ENCODE peak calls at places on chromosomes 4 and X, in seven cellular contexts. F is AG10803, X is T-cell, Y is occipital lobe, L is HTR-8/SVneo, V is pancreas, W is kidney tubule cell. P is an unnamed sample.

GRCh38 chr4:123478859-123479345 is 82.3 kb downstream of the SPRY1 start:
- DNase-seq in L (peak; percentile 56), V (peak; percentile 29), F (peak; percentile 72), X (no peak), Y (no peak), W (peak; percentile 88), P (peak; percentile 67)

GRCh38 chr4:162836773-162837172 is 329.9 kb downstream of the NAF1 start:
- DNase-seq in X (no peak), V (no peak), L (no peak), F (no peak), Y (peak; percentile 46), W (no peak), P (no peak)

GRCh38 chr4:51925307-51925706 is 82.4 kb downstream of the DCUN1D4 start:
- DNase-seq in X (no peak), Y (no peak), V (no peak), L (no peak), W (no peak), F (no peak), P (no peak)

GRCh38 chrX:74023203-74023602 is 280.8 kb upstream of the ZCCHC13 start:
- DNase-seq in X (no peak), L (no peak), Y (no peak), W (no peak), F (no peak), V (no peak), P (no peak)

GRCh38 chr4:6200011-6200921 is at the start of gene JAKMIP1:
- DNase-seq in V (peak; percentile 82), X (peak; percentile 71), Y (peak; percentile 90), F (peak; percentile 33), W (peak; percentile 60), L (peak; percentile 89), P (peak; percentile 15)

GRCh38 chr4:153448003-153448731 is 18.0 kb upstream of the TMEM131L start:
- DNase-seq in Y (no peak), W (no peak), X (no peak), V (no peak), L (no peak), F (peak; percentile 21), P (no peak)

GRCh38 chrX:9456250-9457074 is 8.4 kb upstream of the TBL1X start:
- DNase-seq in F (peak; percentile 15), L (no peak), Y (no peak), W (no peak), V (no peak), X (peak; percentile 29), P (no peak)

GRCh38 chrX:137945470-137945869 is 379.5 kb downstream of the ZIC3 start:
- DNase-seq in L (no peak), V (no peak), Y (no peak), W (no peak), X (no peak), F (no peak), P (no peak)

GRCh38 chr4:25863347-25863784 is 578 bp upstream of the SEL1L3 start:
- DNase-seq in L (no peak), X (no peak), F (no peak), W (peak; percentile 54), Y (no peak), V (peak; percentile 89), P (no peak)

GRCh38 chr4:9804918-9805317 is 23.5 kb downstream of the DRD5 start:
- DNase-seq in W (peak; percentile 43), Y (no peak), F (no peak), X (no peak), V (no peak), L (no peak), P (peak; percentile 11)

GRCh38 chr4:37453004-37453360 is 208.4 kb downstream of the NWD2 start:
- DNase-seq in L (peak; percentile 47), V (peak; percentile 74), F (peak; percentile 29), X (peak; percentile 26), W (peak; percentile 92), Y (peak; percentile 33), P (peak; percentile 81)

GRCh38 chr4:184117662-184118199 is 99.9 kb downstream of the ENPP6 start:
- DNase-seq in V (no peak), L (no peak), Y (no peak), X (no peak), W (no peak), F (no peak), P (no peak)

GRCh38 chr4:165190591-165191212 is 16.7 kb upstream of the KLHL2 start:
- DNase-seq in W (no peak), Y (no peak), V (no peak), L (no peak), X (no peak), F (no peak), P (no peak)

GRCh38 chr4:20252656-20253271 is 1.1 kb downstream of the SLIT2 start:
- DNase-seq in X (no peak), Y (no peak), W (peak; percentile 52), L (no peak), V (no peak), F (peak; percentile 43), P (no peak)

GRCh38 chr4:103786014-103786413 is 66.2 kb upstream of the TACR3 start:
- DNase-seq in V (no peak), L (peak; percentile 0), Y (no peak), X (no peak), F (peak; percentile 37), W (peak; percentile 15), P (no peak)

GRCh38 chrX:130028196-130028595 is 45.8 kb downstream of the BCORL1 start:
- DNase-seq in Y (no peak), F (peak; percentile 51), W (peak; percentile 39), X (peak; percentile 39), L (peak; percentile 3), V (peak; percentile 34), P (peak; percentile 0)

GRCh38 chr4:30182786-30183185 is 537.4 kb upstream of the PCDH7 start:
- DNase-seq in V (no peak), L (no peak), W (no peak), F (no peak), Y (no peak), X (no peak), P (no peak)

GRCh38 chr4:121666091-121666679 is 30.6 kb downstream of the ANXA5 start:
- DNase-seq in W (no peak), F (peak; percentile 69), V (no peak), Y (no peak), X (no peak), L (no peak), P (no peak)

GRCh38 chrX:40484408-40485091 is 96.2 kb upstream of the ATP6AP2 start:
- DNase-seq in F (no peak), Y (no peak), X (no peak), L (no peak), W (no peak), V (no peak), P (no peak)

GRCh38 chrX:72274526-72274925 is 2.5 kb downstream of the RPS4X start:
- DNase-seq in V (no peak), Y (no peak), X (no peak), W (no peak), F (peak; percentile 18), L (no peak), P (no peak)

GRCh38 chr4:98929341-98930267 is 671 bp upstream of the EIF4E start:
- DNase-seq in V (peak; percentile 57), F (peak; percentile 90), L (peak; percentile 56), X (peak; percentile 13), W (peak; percentile 99), Y (peak; percentile 20), P (peak; percentile 92)

GRCh38 chr4:19381068-19381467 is 870.6 kb upstream of the SLIT2 start:
- DNase-seq in W (peak; percentile 46), L (peak; percentile 2), X (no peak), F (peak; percentile 69), V (no peak), Y (no peak), P (peak; percentile 21)

GRCh38 chrX:8075606-8076005 is 95.5 kb downstream of the VCX2 start:
- DNase-seq in Y (no peak), V (no peak), W (no peak), X (no peak), F (no peak), L (no peak), P (no peak)

GRCh38 chr4:2428496-2429213 is 9.9 kb downstream of the CFAP99 start:
- DNase-seq in X (no peak), W (no peak), V (no peak), Y (no peak), F (no peak), L (no peak), P (no peak)

GRCh38 chrX:39425124-39425806 is 624.0 kb downstream of the MID1IP1 start:
- DNase-seq in X (no peak), W (no peak), F (no peak), Y (no peak), V (no peak), L (no peak), P (no peak)

P was measured in kidney glomerular epithelial cell.